ENCODE peak calls at places on chromosomes 2 and 18, in nine cellular contexts. V is H1, L is cardiac muscle cell, M is Panc1, A is GM23338, B is lower lobe of right lung, J is heart left ventricle, E is endodermal cell, U is thoracic aorta. N is an unnamed sample. For H3K4me1 and H3K27me3, the result is how much of the 10 kb centered on the place peaks cover.

GRCh38 chr2:62475172-62476011 is 30.6 kb downstream of the TMEM17 start:
- DNase-seq in V (no peak), L (peak), M (no peak), A (peak), B (peak), J (no peak), E (peak), U (no peak), N (no peak)

GRCh38 chr2:159635006-159635746 is 18.8 kb upstream of the BAZ2B start:
- DNase-seq in V (no peak), L (peak), M (no peak), A (no peak), B (no peak), J (no peak), E (no peak), U (no peak), N (no peak)

GRCh38 chr2:237896507-237896892 is 37.1 kb downstream of the RAMP1 start:
- DNase-seq in V (no peak), L (no peak), M (no peak), A (no peak), B (no peak), J (no peak), E (peak), U (no peak), N (no peak)

GRCh38 chr2:217527586-217528202 is 475.1 kb downstream of the TNS1 start:
- DNase-seq in V (no peak), L (no peak), M (no peak), A (no peak), B (no peak), J (no peak), E (no peak), U (no peak), N (no peak)

GRCh38 chr2:147082850-147083522 is 761.8 kb upstream of the ACVR2A start:
- DNase-seq in V (peak), L (peak), M (peak), A (peak), B (no peak), J (peak), E (peak), U (no peak), N (peak)

GRCh38 chr2:224987733-224988132 is 54.5 kb downstream of the DOCK10 start:
- DNase-seq in V (no peak), L (no peak), M (no peak), A (no peak), B (no peak), J (no peak), E (no peak), U (no peak), N (no peak)

GRCh38 chr18:67092141-67092540 is 424.4 kb downstream of the DSEL start:
- DNase-seq in V (no peak), L (no peak), M (no peak), A (no peak), B (no peak), J (no peak), E (no peak), U (no peak), N (no peak)

GRCh38 chr2:129464036-129464435 is 515.4 kb upstream of the RAB6C start:
- DNase-seq in V (no peak), L (no peak), M (no peak), A (no peak), B (no peak), J (no peak), E (no peak), U (no peak), N (no peak)

GRCh38 chr2:241148239-241148638 is 1.0 kb downstream of the PASK start:
- DNase-seq in V (no peak), L (no peak), M (no peak), A (no peak), B (no peak), J (no peak), E (no peak), U (no peak), N (no peak)

GRCh38 chr2:120445431-120446143 is 99.7 kb downstream of the INHBB start:
- DNase-seq in V (no peak), L (no peak), M (no peak), A (no peak), B (no peak), J (no peak), E (no peak), U (no peak), N (no peak)

GRCh38 chr18:11987527-11987926 is 6.2 kb downstream of the IMPA2 start:
- DNase-seq in V (no peak), L (peak), M (no peak), A (no peak), B (no peak), J (no peak), E (no peak), U (no peak), N (no peak)

GRCh38 chr2:119106301-119106897 is 52.2 kb downstream of the C1QL2 start:
- DNase-seq in V (peak), L (peak), M (no peak), A (peak), B (no peak), J (no peak), E (peak), U (no peak), N (no peak)

GRCh38 chr2:151977631-151978030 is 121.2 kb downstream of the CACNB4 start:
- DNase-seq in V (no peak), L (no peak), M (no peak), A (no peak), B (no peak), J (no peak), E (no peak), U (no peak), N (no peak)

GRCh38 chr2:19198376-19198775 is 160.0 kb downstream of the OSR1 start:
- DNase-seq in V (no peak), L (peak), M (no peak), A (no peak), B (no peak), J (no peak), E (no peak), U (no peak), N (no peak)

GRCh38 chr18:3799515-3799914 is 349.5 kb downstream of the TGIF1 start:
- DNase-seq in V (no peak), L (peak), M (no peak), A (peak), B (no peak), J (no peak), E (no peak), U (no peak), N (no peak)

GRCh38 chr18:25298853-25299274 is 53.1 kb downstream of the ZNF521 start:
- DNase-seq in V (no peak), L (peak), M (peak), A (no peak), B (no peak), J (peak), E (no peak), U (no peak), N (no peak)

GRCh38 chr2:25115902-25116301 is 52.5 kb downstream of the POMC start:
- DNase-seq in V (no peak), L (peak), M (no peak), A (no peak), B (no peak), J (no peak), E (no peak), U (no peak), N (no peak)

GRCh38 chr2:177291701-177292100 is 27.2 kb upstream of the NFE2L2 start:
- DNase-seq in V (no peak), L (no peak), M (no peak), A (no peak), B (no peak), J (no peak), E (no peak), U (no peak), N (no peak)

GRCh38 chr2:83196225-83196624 is 1262.9 kb downstream of the SUCLG1 start:
- DNase-seq in V (no peak), L (peak), M (peak), A (peak), B (no peak), J (no peak), E (no peak), U (no peak), N (no peak)

GRCh38 chr2:444937-445884 is 157.3 kb upstream of the ALKAL2 start:
- DNase-seq in V (no peak), L (no peak), M (no peak), A (no peak), B (no peak), J (no peak), E (no peak), U (no peak), N (no peak)

GRCh38 chr2:71852141-71852711 is 295.4 kb downstream of the CYP26B1 start:
- DNase-seq in V (peak), L (peak), M (no peak), A (peak), B (no peak), J (no peak), E (peak), U (no peak), N (peak)

GRCh38 chr18:6013101-6013790 is 117.9 kb upstream of the TMEM200C start:
- DNase-seq in V (no peak), L (peak), M (no peak), A (no peak), B (no peak), J (no peak), E (no peak), U (no peak), N (no peak)

GRCh38 chr2:202049840-202050239 is 16.2 kb downstream of the FZD7 start:
- DNase-seq in V (no peak), L (no peak), M (no peak), A (no peak), B (no peak), J (no peak), E (no peak), U (no peak), N (no peak)

GRCh38 chr2:38797276-38797675 is 19.3 kb downstream of the GEMIN6 start:
- DNase-seq in V (no peak), L (no peak), M (no peak), A (no peak), B (no peak), J (no peak), E (no peak), U (no peak), N (no peak)

GRCh38 chr2:102485151-102485769 is 12.2 kb downstream of the SLC9A4 start:
- DNase-seq in V (no peak), L (peak), M (no peak), A (no peak), B (no peak), J (no peak), E (no peak), U (no peak), N (no peak)
- H3K4me1 ChIP-seq in V (under half), L (under half), M (under half), A (under half), B (under half), J (under half), E (under half), U (under half), N (under half)

GRCh38 chr18:79534356-79534755 is 138.6 kb downstream of the NFATC1 start:
- DNase-seq in V (no peak), L (no peak), M (no peak), A (no peak), B (no peak), J (no peak), E (no peak), U (no peak), N (no peak)

GRCh38 chr18:79540161-79540913 is 139.3 kb upstream of the CTDP1 start:
- DNase-seq in V (no peak), L (no peak), M (no peak), A (no peak), B (no peak), J (no peak), E (peak), U (no peak), N (no peak)

GRCh38 chr18:79538635-79539034 is 141.0 kb upstream of the CTDP1 start:
- DNase-seq in V (no peak), L (no peak), M (no peak), A (no peak), B (no peak), J (no peak), E (no peak), U (no peak), N (no peak)

GRCh38 chr18:79540914-79541301 is 138.7 kb upstream of the CTDP1 start:
- DNase-seq in V (no peak), L (no peak), M (no peak), A (no peak), B (peak), J (no peak), E (peak), U (no peak), N (no peak)

DNA sequence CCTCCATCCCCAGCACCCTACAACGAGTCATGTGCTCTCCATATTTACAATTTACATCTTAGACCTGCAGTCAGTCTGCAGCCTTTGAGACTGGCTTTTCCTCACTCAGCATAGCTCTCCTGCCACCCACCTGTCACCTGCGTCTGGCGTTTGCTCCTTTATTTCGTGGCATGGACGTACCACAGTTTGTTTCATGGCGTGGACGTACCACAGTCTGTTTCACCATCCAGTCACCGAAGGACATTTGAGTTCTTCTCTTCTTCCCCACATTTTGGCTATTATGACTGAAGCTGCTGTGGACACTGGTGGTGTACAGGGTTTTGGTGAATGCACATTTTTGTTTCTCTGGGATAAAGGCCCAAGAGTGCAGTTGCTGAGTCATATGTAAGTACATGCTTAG is 141.8 kb upstream of the CTDP1 start:
- DNase-seq in V (no peak), L (no peak), M (no peak), A (no peak), B (no peak), J (no peak), E (no peak), U (no peak), N (no peak)
- H3K27me3 ChIP-seq in V (under half), L (under half), M (under half), A (under half), B (under half), J (under half), E (under half), U (under half), N (under half)

GRCh38 chr18:13178197-13178596 is 40.4 kb upstream of the LDLRAD4 start:
- DNase-seq in V (no peak), L (no peak), M (no peak), A (no peak), B (no peak), J (no peak), E (no peak), U (no peak), N (no peak)

GRCh38 chr18:13178976-13179375 is 39.6 kb upstream of the LDLRAD4 start:
- DNase-seq in V (no peak), L (peak), M (no peak), A (no peak), B (no peak), J (no peak), E (no peak), U (no peak), N (no peak)

GRCh38 chr18:13175754-13176210 is 42.8 kb upstream of the LDLRAD4 start:
- DNase-seq in V (no peak), L (no peak), M (no peak), A (no peak), B (no peak), J (no peak), E (no peak), U (no peak), N (no peak)

GRCh38 chr18:13175266-13175665 is 43.3 kb upstream of the LDLRAD4 start:
- DNase-seq in V (no peak), L (no peak), M (no peak), A (no peak), B (no peak), J (no peak), E (no peak), U (no peak), N (no peak)

DNA sequence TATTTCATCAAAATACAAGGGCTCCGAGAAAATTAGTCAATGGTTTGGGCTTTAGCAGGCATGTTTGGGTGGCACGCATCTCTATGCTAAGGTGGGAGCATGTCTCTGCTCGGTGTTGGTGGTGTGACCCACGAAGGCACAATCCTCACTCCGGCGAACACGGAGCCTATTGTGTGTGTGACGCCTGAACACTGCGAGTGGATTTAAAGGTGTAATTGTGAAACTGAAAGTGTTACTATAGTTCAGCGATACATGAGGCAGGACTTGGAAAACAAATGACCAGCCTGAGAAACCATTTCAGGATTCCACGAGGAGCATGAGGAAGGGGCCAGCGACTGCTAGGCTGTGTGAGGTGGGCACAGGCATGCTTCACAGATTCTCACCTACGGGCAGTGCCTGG is 41.7 kb upstream of the LDLRAD4 start:
- DNase-seq in V (no peak), L (no peak), M (no peak), A (no peak), B (no peak), J (no peak), E (no peak), U (no peak), N (no peak)
- TF ChIP-seq CTCF in V (no peak), L (no peak), M (no peak), A (no peak), B (no peak), J (no peak), E (no peak), U (no peak), N (no peak)

DNA sequence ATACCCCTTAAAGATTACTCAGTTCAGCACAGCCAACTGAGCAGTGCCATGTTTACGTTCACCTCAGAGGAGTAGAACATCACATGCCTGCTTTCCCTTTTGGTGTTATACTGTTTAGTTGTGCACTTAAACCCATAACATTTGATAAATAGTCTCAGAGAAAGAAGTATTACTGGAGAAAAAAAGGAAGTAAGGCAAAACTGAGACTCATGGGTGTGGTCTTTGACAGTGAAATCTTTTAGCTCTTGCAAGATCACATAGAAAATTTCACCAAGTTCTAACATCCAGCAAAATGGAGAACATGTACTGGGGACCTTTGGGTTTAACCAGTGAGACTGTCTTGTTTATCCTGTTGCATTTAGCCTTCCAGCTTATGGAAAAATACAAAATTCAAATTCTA is 5.6 kb downstream of the TANK start:
- DNase-seq in V (no peak), L (no peak), M (no peak), A (no peak), B (no peak), J (no peak), E (no peak), U (no peak), N (no peak)
- H3K4me1 ChIP-seq in V (under half), L (under half), M (under half), A (under half), B (half or more), J (under half), E (under half), U (under half), N (under half)

GRCh38 chr2:101679801-101680487 is 17.6 kb upstream of the MAP4K4 start:
- DNase-seq in V (no peak), L (peak), M (no peak), A (no peak), B (no peak), J (no peak), E (no peak), U (no peak), N (no peak)
- H3K27me3 ChIP-seq in V (under half), L (under half), M (under half), A (under half), B (under half), J (under half), E (under half), U (under half), N (under half)

GRCh38 chr2:75290600-75291140 is 91.3 kb upstream of the TACR1 start:
- DNase-seq in V (no peak), L (peak), M (no peak), A (peak), B (no peak), J (no peak), E (no peak), U (no peak), N (no peak)
- TF ChIP-seq CTCF in V (peak), L (peak), M (peak), A (peak), B (no peak), J (peak), E (peak), U (no peak), N (peak)

GRCh38 chr2:54561010-54561409 is 104.9 kb downstream of the SPTBN1 start:
- DNase-seq in V (no peak), L (no peak), M (no peak), A (no peak), B (no peak), J (no peak), E (no peak), U (no peak), N (no peak)

GRCh38 chr2:54561795-54562592 is 105.9 kb downstream of the SPTBN1 start:
- DNase-seq in V (no peak), L (no peak), M (no peak), A (no peak), B (no peak), J (no peak), E (no peak), U (no peak), N (no peak)

GRCh38 chr2:54558976-54559410 is 102.9 kb downstream of the SPTBN1 start:
- DNase-seq in V (no peak), L (no peak), M (no peak), A (peak), B (no peak), J (no peak), E (no peak), U (no peak), N (no peak)

GRCh38 chr2:54559593-54560145 is 103.5 kb downstream of the SPTBN1 start:
- DNase-seq in V (no peak), L (peak), M (no peak), A (peak), B (no peak), J (no peak), E (peak), U (no peak), N (no peak)

DNA sequence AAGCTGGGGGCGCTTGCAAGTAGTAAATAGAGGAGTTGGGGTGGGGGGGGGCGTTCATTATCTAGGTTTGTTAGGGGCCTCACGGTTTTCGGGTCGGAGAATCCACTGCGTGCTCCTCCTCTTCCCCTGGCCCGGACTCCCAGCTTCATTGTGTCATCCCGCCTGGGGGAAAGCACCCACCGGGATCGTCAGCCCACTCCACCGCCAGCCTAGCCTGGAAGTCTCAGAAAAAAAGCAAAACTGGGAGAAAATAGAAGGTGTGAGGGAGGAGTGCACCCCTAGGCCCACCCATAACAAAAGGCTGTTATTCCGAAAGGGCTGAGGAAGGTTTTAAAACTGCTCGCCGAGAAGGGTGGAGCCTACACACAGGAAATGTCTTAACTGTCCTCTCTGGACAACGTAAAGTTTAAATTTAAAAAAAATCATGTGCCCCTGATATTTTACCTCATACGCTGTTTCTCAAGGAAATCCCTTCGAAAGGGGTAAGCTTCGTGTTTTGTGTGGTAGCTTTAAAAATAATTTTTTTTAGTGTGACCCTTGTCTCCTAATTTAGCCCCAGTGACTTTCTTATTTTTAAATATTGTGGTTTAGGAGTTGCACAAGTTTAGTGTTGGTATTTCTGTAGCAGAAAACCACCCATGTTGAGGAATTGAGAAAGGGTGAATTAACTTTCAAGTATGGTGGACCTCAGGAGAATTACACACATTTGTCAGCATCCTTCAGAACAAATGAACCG is 104.2 kb downstream of the SPTBN1 start:
- DNase-seq in V (no peak), L (peak), M (no peak), A (peak), B (peak), J (no peak), E (peak), U (no peak), N (no peak)
- H3K4me1 ChIP-seq in V (under half), L (half or more), M (under half), A (under half), B (half or more), J (half or more), E (under half), U (under half), N (under half)

GRCh38 chr2:7954223-7954622 is 727.6 kb upstream of the ID2 start:
- DNase-seq in V (no peak), L (no peak), M (no peak), A (no peak), B (no peak), J (no peak), E (no peak), U (no peak), N (no peak)
- H3K27me3 ChIP-seq in V (under half), L (under half), M (under half), A (under half), B (under half), J (under half), E (under half), U (under half), N (under half)

N was measured in BE2C.